ENCODE peak calls at places on chromosomes 3 and 15, in six cellular contexts. P is colonic mucosa, S is neuronal stem cell, W is K562, G is mesenchymal stem cell, Z is MM.1S. Q is an unnamed sample.

GRCh38 chr3:71453822-71454512 is 129.6 kb downstream of the FOXP1 start:
- DNase-seq in P (peak; percentile 63), S (no peak), W (no peak), G (no peak), Z (no peak), Q (no peak)

GRCh38 chr3:197368330-197368729 is 69.9 kb upstream of the DLG1 start:
- DNase-seq in P (no peak), S (no peak), W (no peak), G (no peak), Z (no peak), Q (no peak)

GRCh38 chr3:79329154-79329553 is 438.6 kb downstream of the ROBO1 start:
- DNase-seq in P (no peak), S (no peak), W (no peak), G (no peak), Z (no peak), Q (no peak)

GRCh38 chr3:197224034-197224444 is 74.4 kb downstream of the DLG1 start:
- DNase-seq in P (no peak), S (peak; percentile 40), W (peak; percentile 60), G (peak; percentile 68), Z (peak; percentile 76), Q (peak; percentile 82)

GRCh38 chr15:99997112-99997651 is 263.9 kb upstream of the LYSMD4 start:
- DNase-seq in P (no peak), S (no peak), W (no peak), G (no peak), Z (no peak), Q (no peak)

GRCh38 chr15:47870956-47871625 is 153.8 kb downstream of the SEMA6D start:
- DNase-seq in P (no peak), S (no peak), W (no peak), G (peak; percentile 89), Z (no peak), Q (peak; percentile 6)

GRCh38 chr3:58633157-58633865 is 33.3 kb downstream of the FAM3D start:
- DNase-seq in P (no peak), S (no peak), W (no peak), G (no peak), Z (no peak), Q (no peak)

GRCh38 chr3:165195628-165196576 is at the start of gene SLITRK3:
- DNase-seq in P (no peak), S (peak; percentile 40), W (no peak), G (peak; percentile 21), Z (no peak), Q (no peak)

GRCh38 chr3:73259291-73259690 is 197.8 kb downstream of the EBLN2 start:
- DNase-seq in P (no peak), S (no peak), W (no peak), G (no peak), Z (no peak), Q (no peak)

GRCh38 chr3:73259841-73260240 is 198.4 kb downstream of the EBLN2 start:
- DNase-seq in P (no peak), S (no peak), W (no peak), G (no peak), Z (no peak), Q (peak; percentile 36)

GRCh38 chr3:73255609-73256029 is 194.2 kb downstream of the EBLN2 start:
- DNase-seq in P (peak; percentile 66), S (no peak), W (peak; percentile 56), G (no peak), Z (no peak), Q (peak; percentile 76)

GRCh38 chr3:73258057-73258456 is 196.6 kb downstream of the EBLN2 start:
- DNase-seq in P (no peak), S (no peak), W (no peak), G (no peak), Z (no peak), Q (no peak)

GRCh38 chr3:73257186-73257585 is 195.7 kb downstream of the EBLN2 start:
- DNase-seq in P (no peak), S (no peak), W (no peak), G (no peak), Z (no peak), Q (no peak)
- H3K27me3 ChIP-seq in P (no peaks in the 10 kb centered on the region), S (no peaks in the 10 kb centered on the region), W (no peaks in the 10 kb centered on the region), G (no peaks in the 10 kb centered on the region), Z (no peaks in the 10 kb centered on the region), Q (peaks cover 19% of the 10 kb centered on the region)

DNA sequence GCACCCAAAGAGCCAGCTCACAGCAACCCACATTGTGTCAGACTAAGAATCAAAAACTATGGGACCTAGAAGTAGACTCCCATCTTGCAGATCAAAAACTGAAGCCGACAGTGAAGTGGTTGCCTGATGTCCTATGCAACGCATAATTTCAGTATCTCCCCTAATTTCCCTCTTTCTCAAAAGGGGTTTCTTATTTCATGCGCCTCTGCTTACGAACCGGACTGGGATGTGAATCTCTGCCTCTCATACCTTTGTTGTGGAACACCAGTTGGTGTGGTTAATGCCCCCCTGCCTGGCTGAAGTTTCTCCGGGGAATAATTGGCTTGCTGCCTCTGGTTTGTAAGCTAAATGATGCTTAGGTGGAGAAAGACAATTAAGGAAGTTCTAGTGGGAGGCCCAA is 514 bp upstream of the FAM174B start:
- DNase-seq in P (no peak), S (no peak), W (no peak), G (no peak), Z (no peak), Q (no peak)
- H3K4me3 ChIP-seq in P (peak overlapping the region; percentile 57), S (no peak overlapping the region), W (no peak overlapping the region), G (no peak overlapping the region), Z (peak overlapping the region; percentile 66), Q (peak overlapping the region; percentile 77)

DNA sequence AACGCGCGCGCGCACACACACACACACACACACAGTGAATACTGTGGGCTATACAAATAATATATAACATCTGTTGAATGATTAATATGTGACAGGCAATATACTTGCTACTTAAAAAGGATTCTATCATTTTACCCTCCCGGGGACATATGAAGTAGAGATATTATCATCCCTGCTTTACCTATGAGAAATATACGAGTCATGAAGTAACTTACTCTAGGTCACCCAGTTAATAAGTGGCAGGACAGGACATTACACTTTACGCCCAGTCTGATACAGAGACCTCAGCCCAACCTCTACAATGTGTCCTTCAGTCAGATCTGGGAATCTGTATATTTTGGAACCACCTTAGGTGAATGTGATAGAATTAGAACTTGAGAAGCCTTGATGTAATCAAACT is 55.4 kb downstream of the CCDC54 start:
- DNase-seq in P (no peak), S (no peak), W (no peak), G (no peak), Z (no peak), Q (no peak)
- H3K9ac ChIP-seq in P (no peak overlapping the region), S (no peak overlapping the region), W (no peak overlapping the region), G (peak overlapping the region; percentile 88), Z (no peak overlapping the region), Q (no peak overlapping the region)

GRCh38 chr15:96408591-96409183 is 78.2 kb downstream of the NR2F2 start:
- DNase-seq in P (no peak), S (no peak), W (no peak), G (no peak), Z (no peak), Q (no peak)

GRCh38 chr15:96409231-96410138 is 79.0 kb downstream of the NR2F2 start:
- DNase-seq in P (no peak), S (no peak), W (peak; percentile 38), G (no peak), Z (no peak), Q (peak; percentile 33)

GRCh38 chr15:96412045-96412918 is 81.8 kb downstream of the NR2F2 start:
- DNase-seq in P (no peak), S (no peak), W (no peak), G (no peak), Z (peak; percentile 36), Q (no peak)

GRCh38 chr15:96411056-96412031 is 80.8 kb downstream of the NR2F2 start:
- DNase-seq in P (no peak), S (no peak), W (no peak), G (no peak), Z (no peak), Q (no peak)

GRCh38 chr15:96410175-96411055 is 79.9 kb downstream of the NR2F2 start:
- DNase-seq in P (no peak), S (no peak), W (no peak), G (peak; percentile 17), Z (no peak), Q (no peak)
- H3K27me3 ChIP-seq in P (peaks cover 57% of the 10 kb centered on the region), S (peaks cover 24% of the 10 kb centered on the region), W (peaks cover 35% of the 10 kb centered on the region), G (peaks cover 96% of the 10 kb centered on the region), Z (no peaks in the 10 kb centered on the region), Q (peaks cover 80% of the 10 kb centered on the region)

GRCh38 chr15:39581501-39582285 is 814 bp downstream of the THBS1 start:
- DNase-seq in P (peak; percentile 87), S (no peak), W (no peak), G (peak; percentile 64), Z (peak; percentile 16), Q (peak; percentile 69)
- H3K4me3 ChIP-seq in P (peak overlapping the region; percentile 62), S (peak overlapping the region; percentile 85), W (no peak overlapping the region), G (peak overlapping the region; percentile 85), Z (no peak overlapping the region), Q (peak overlapping the region; percentile 82)

GRCh38 chr15:74350295-74351275 is 16.9 kb downstream of the CYP11A1 start:
- DNase-seq in P (no peak), S (no peak), W (no peak), G (no peak), Z (no peak), Q (no peak)
- H3K9ac ChIP-seq in P (no peak overlapping the region), S (no peak overlapping the region), W (no peak overlapping the region), G (no peak overlapping the region), Z (no peak overlapping the region), Q (no peak overlapping the region)

DNA sequence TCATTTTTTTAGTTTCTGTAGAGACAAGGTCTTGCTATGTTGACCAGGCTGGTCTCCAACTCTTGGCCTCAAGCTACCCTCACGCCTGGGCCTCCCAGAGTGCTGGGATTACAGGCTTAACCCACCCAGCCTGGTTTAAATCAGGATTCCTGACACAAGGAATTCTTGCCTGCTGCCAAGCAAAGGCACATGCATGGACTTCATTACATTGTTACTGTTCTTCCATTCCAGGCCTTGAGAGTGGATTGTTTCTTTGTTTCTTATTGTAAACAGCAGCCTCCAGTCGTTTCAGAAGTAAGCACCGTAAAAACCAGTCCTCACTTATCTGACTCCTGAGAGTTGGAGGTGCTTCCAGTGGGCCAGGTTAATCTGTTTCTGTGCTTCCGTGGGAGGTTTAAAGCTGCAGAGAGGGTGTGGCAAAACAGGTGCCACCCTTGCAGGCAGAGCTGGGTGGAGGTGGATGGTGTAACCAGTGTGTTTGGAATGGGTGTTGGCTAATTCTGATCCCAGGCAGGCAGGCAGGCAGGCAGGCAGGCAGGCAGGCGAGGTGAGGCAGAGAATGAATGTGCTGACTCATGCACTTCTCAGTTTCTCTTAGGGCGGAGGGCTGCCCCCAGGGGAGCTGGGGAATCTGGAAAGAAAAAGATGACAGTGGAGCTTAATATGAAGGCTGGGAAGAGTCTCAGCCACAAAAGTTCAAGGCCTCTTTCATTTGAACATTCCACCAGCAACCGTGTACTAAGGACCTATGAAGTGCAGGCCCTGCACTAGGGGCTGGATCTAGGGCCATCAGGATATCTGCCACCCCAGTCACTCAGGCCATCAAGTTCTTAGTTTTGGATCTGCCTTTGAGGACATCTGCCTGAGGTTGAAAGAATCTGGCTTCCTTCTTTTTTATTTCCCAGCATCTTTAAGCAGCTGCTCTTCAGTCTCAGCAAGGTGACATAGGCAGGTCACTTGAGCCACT is 37.0 kb upstream of the CDCP1 start:
- DNase-seq in P (peak; percentile 88), S (no peak), W (peak; percentile 86), G (peak; percentile 68), Z (peak; percentile 59), Q (peak; percentile 81)
- H3K27me3 ChIP-seq in P (no peaks in the 10 kb centered on the region), S (no peaks in the 10 kb centered on the region), W (no peaks in the 10 kb centered on the region), G (no peaks in the 10 kb centered on the region), Z (no peaks in the 10 kb centered on the region), Q (no peaks in the 10 kb centered on the region)

GRCh38 chr3:188037965-188038581 is 115.9 kb upstream of the LPP start:
- DNase-seq in P (peak; percentile 32), S (no peak), W (no peak), G (peak; percentile 27), Z (no peak), Q (no peak)
- H3K4me3 ChIP-seq in P (no peak overlapping the region), S (no peak overlapping the region), W (no peak overlapping the region), G (no peak overlapping the region), Z (no peak overlapping the region), Q (no peak overlapping the region)

Q was measured in adipocyte.